ENCODE peak calls at places on chromosomes 13 and 19, in four cellular contexts. K, U, D and Z are unnamed samples.

GRCh38 chr19:1237027-1237659 is 662 bp downstream of the CBARP start:
- DNase-seq in D (no peak), U (no peak), K (no peak), Z (no peak)

GRCh38 chr13:47672245-47672975 is 328.7 kb downstream of the SUCLA2 start:
- DNase-seq in D (no peak), K (no peak), U (no peak), Z (no peak)

GRCh38 chr19:13506550-13506878 is 235 bp upstream of the CACNA1A start:
- DNase-seq in U (no peak), K (no peak), D (no peak), Z (no peak)

GRCh38 chr19:49468199-49468598 is 5.8 kb upstream of the FLT3LG start:
- DNase-seq in U (no peak), K (no peak), D (no peak), Z (no peak)

GRCh38 chr13:29901714-29902631 is 51.6 kb upstream of the UBL3 start:
- DNase-seq in U (no peak), D (no peak), K (no peak), Z (no peak)

GRCh38 chr19:4547303-4548237 is 7.7 kb upstream of the LRG1 start:
- DNase-seq in K (no peak), D (peak), U (no peak), Z (no peak)

GRCh38 chr19:4052993-4053422 is 13.7 kb downstream of the ZBTB7A start:
- DNase-seq in U (peak), K (no peak), D (peak), Z (no peak)

GRCh38 chr19:41903161-41903953 is 20.4 kb downstream of the ARHGEF1 start:
- DNase-seq in U (peak), K (no peak), D (no peak), Z (no peak)

GRCh38 chr19:15195381-15195964 is 5.3 kb downstream of the NOTCH3 start:
- DNase-seq in U (no peak), D (peak), K (no peak), Z (peak)

GRCh38 chr19:38841180-38841766 is 8.5 kb downstream of the HNRNPL start:
- DNase-seq in U (no peak), K (no peak), D (no peak), Z (no peak)

GRCh38 chr13:79492313-79492798 is 11.4 kb downstream of the NDFIP2 start:
- DNase-seq in U (no peak), D (no peak), K (no peak), Z (no peak)

GRCh38 chr19:8609210-8610040 is 1.1 kb downstream of the ADAMTS10 start:
- DNase-seq in U (no peak), D (peak), K (peak), Z (peak)

GRCh38 chr19:19406878-19407639 is 1.6 kb downstream of the GATAD2A start:
- DNase-seq in U (peak), D (peak), K (peak), Z (peak)

GRCh38 chr19:46776927-46777911 is 11.2 kb downstream of the SLC1A5 start:
- DNase-seq in K (no peak), U (no peak), D (no peak), Z (no peak)

GRCh38 chr19:9309139-9309973 is at the start of gene ZNF699:
- DNase-seq in U (peak), D (peak), K (peak), Z (peak)

GRCh38 chr19:20278342-20278741 is 111.3 kb downstream of the ZNF486 start:
- DNase-seq in K (no peak), D (no peak), U (no peak), Z (peak)

GRCh38 chr19:14033946-14034345 is 2.4 kb downstream of the IL27RA start:
- DNase-seq in D (no peak), U (no peak), K (no peak), Z (no peak)

GRCh38 chr13:75836441-75836840 is 200.3 kb downstream of the LMO7 start:
- DNase-seq in U (no peak), K (no peak), D (peak), Z (no peak)

GRCh38 chr19:42433503-42434260 is 6.5 kb upstream of the LIPE start:
- DNase-seq in U (peak), K (peak), D (peak), Z (peak)

GRCh38 chr19:17754634-17755532 is 3.6 kb downstream of the FCHO1 start:
- DNase-seq in D (no peak), U (no peak), K (no peak), Z (no peak)

GRCh38 chr19:49241769-49242168 is 83.2 kb downstream of the SLC6A16 start:
- DNase-seq in U (no peak), K (no peak), D (no peak), Z (no peak)

GRCh38 chr19:47511128-47511517 is 3.7 kb downstream of the NAPA start:
- DNase-seq in D (no peak), U (no peak), K (no peak), Z (no peak)

GRCh38 chr13:52750713-52751112 is 11.1 kb upstream of the CNMD start:
- DNase-seq in D (no peak), U (no peak), K (no peak), Z (no peak)

GRCh38 chr19:33469171-33470039 is 52.2 kb downstream of the PEPD start:
- DNase-seq in U (peak), D (peak), K (no peak), Z (no peak)

GRCh38 chr13:74287672-74288169 is 153.5 kb upstream of the KLF12 start:
- DNase-seq in K (peak), D (peak), U (peak), Z (peak)

GRCh38 chr13:38954291-38954690 is 36.3 kb downstream of the STOML3 start:
- DNase-seq in U (no peak), K (no peak), D (no peak), Z (no peak)

GRCh38 chr13:111947026-111947810 is 119.7 kb upstream of the SOX1 start:
- DNase-seq in D (no peak), U (no peak), K (no peak), Z (no peak)

GRCh38 chr13:109191422-109191821 is 562.0 kb downstream of the MYO16 start:
- DNase-seq in U (no peak), D (no peak), K (no peak), Z (no peak)

GRCh38 chr13:65872448-65872847 is 1357.7 kb downstream of the PCDH9 start:
- DNase-seq in U (no peak), K (no peak), D (no peak), Z (no peak)

DNA sequence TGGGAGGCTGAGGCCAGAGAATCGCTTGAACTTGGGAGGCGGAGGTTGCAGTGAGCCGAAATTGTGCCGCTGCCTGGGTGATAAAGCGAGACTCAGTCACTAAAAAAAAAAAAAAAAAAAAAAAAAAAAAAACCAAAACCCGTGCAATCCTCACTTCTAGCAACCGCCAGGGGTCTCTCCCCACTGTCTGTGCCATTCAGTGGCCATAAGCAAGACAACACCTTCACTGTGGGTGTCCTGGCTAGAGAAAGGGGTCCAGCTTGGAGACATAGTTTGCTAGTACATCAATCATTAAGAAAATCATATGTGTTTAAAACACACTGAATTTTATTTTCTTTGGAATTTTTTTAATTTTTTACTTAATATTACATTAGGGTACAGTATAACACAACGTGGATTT is 68.2 kb downstream of the RASL11A start:
- DNase-seq in K (no peak), U (no peak), D (no peak), Z (peak)
- TF ChIP-seq CTCF in K (no peak), U (no peak), D (no peak), Z (no peak)

GRCh38 chr19:10568444-10568825 is 344 bp downstream of the CDKN2D start:
- DNase-seq in K (no peak), D (peak), U (peak), Z (no peak)
- TF ChIP-seq CTCF in K (no peak), D (no peak), U (no peak), Z (no peak)

GRCh38 chr19:43664008-43664407 is 6.0 kb downstream of the PLAUR start:
- DNase-seq in U (no peak), D (no peak), K (peak), Z (no peak)

GRCh38 chr19:43667524-43668405 is 2.2 kb downstream of the PLAUR start:
- DNase-seq in U (peak), D (peak), K (no peak), Z (peak)

GRCh38 chr19:43658001-43658400 is 12.0 kb downstream of the PLAUR start:
- DNase-seq in K (no peak), D (no peak), U (no peak), Z (no peak)

GRCh38 chr19:43660301-43660700 is 9.7 kb downstream of the PLAUR start:
- DNase-seq in D (no peak), U (no peak), K (no peak), Z (no peak)

GRCh38 chr19:43662487-43662886 is 7.5 kb downstream of the PLAUR start:
- DNase-seq in D (no peak), K (no peak), U (no peak), Z (no peak)
- TF ChIP-seq CTCF in D (peak), K (no peak), U (no peak), Z (peak)

GRCh38 chr13:33510350-33510749 is 224.8 kb upstream of the STARD13 start:
- DNase-seq in D (no peak), U (no peak), K (no peak), Z (no peak)

GRCh38 chr13:33509642-33510229 is 224.2 kb upstream of the STARD13 start:
- DNase-seq in K (no peak), U (no peak), D (no peak), Z (peak)

GRCh38 chr13:33512880-33513554 is 227.5 kb upstream of the STARD13 start:
- DNase-seq in K (no peak), D (no peak), U (no peak), Z (no peak)

GRCh38 chr13:33518442-33518841 is 232.9 kb upstream of the STARD13 start:
- DNase-seq in K (no peak), U (no peak), D (no peak), Z (no peak)

GRCh38 chr13:33514362-33514761 is 228.8 kb upstream of the STARD13 start:
- DNase-seq in D (no peak), U (no peak), K (no peak), Z (no peak)
- TF ChIP-seq CTCF in D (no peak), U (no peak), K (no peak), Z (no peak)